ENCODE peak calls at places on chromosomes 2 and 18, in four cellular contexts. E is H1, V is HepG2, M is GM12878. X is an unnamed sample.

GRCh38 chr18:41992066-41992465 is 37.0 kb downstream of the PIK3C3 start:
- DNase-seq in V (no peak), M (peak; percentile 76), E (no peak), X (no peak)

GRCh38 chr2:233349005-233349998 is 5.0 kb upstream of the DGKD start:
- DNase-seq in M (no peak), E (no peak), V (peak; percentile 62), X (no peak)

GRCh38 chr2:160306985-160307384 is 106.9 kb upstream of the ITGB6 start:
- DNase-seq in M (no peak), V (no peak), E (no peak), X (no peak)

GRCh38 chr2:55581435-55581834 is 36.0 kb downstream of the PPP4R3B start:
- DNase-seq in M (no peak), V (peak; percentile 27), E (no peak), X (peak; percentile 5)

GRCh38 chr2:225274751-225275150 is 124.8 kb upstream of the NYAP2 start:
- DNase-seq in V (no peak), M (no peak), E (no peak), X (no peak)

GRCh38 chr2:69770193-69770702 is 28.3 kb downstream of the ANXA4 start:
- DNase-seq in E (no peak), M (no peak), V (peak; percentile 68), X (no peak)

GRCh38 chr2:180890781-180891180 is 89.6 kb upstream of the UBE2E3 start:
- DNase-seq in V (no peak), E (no peak), M (no peak), X (no peak)

GRCh38 chr2:109601693-109602250 is 12.0 kb downstream of the SEPTIN10 start:
- DNase-seq in V (no peak), E (no peak), M (no peak), X (no peak)

GRCh38 chr18:59696311-59697235 is 650 bp downstream of the CCBE1 start:
- DNase-seq in V (no peak), E (no peak), M (no peak), X (no peak)

GRCh38 chr2:226760412-226761194 is 39.0 kb downstream of the IRS1 start:
- DNase-seq in V (peak; percentile 90), E (no peak), M (no peak), X (no peak)

GRCh38 chr2:130967020-130967495 is 126.2 kb downstream of the FAM168B start:
- DNase-seq in E (no peak), V (no peak), M (no peak), X (peak; percentile 33)

GRCh38 chr18:9731380-9731779 is 23.3 kb downstream of the RAB31 start:
- DNase-seq in E (no peak), V (no peak), M (no peak), X (no peak)

DNA sequence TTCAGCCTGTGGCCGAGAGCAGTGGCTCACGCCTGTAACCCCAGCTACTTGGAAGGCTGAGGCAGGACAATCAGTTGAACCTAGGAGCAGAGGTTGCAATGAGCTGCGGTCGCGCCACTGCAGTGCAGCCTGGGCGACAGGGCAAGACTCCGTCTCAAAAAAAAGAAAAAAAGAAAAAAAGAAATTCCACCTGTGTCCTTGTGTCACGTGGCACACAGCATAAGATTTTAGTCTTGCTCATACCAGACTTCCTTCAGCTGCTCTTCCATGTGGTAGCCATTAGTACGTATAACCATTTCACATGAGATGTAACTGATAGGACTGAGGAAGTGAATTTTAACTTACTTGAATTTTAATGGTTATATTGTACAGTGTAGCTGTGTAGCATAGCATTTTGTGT is 4.0 kb downstream of the NOP58 start:
- DNase-seq in E (no peak), V (no peak), M (peak; percentile 17), X (no peak)
- TF ChIP-seq SUZ12 in E (no peak), V (no peak), M (no peak), X (no peak)

DNA sequence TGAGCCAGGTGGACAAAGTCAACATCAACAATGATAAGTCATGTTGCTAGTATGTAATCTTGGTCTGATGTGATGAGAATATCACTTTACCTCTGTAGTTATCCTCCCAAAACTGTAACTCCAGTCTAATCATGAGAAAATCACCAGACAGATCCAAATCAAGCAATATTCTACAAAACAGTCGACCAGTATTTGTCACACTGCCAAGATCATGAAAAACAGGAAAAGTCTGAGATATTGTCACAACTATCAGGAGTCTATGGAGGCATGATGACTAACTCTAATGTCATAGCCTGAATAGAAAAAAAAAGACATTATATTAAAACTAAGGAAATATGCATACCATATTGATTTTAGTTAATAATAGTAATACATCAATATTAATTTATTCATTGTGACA is 1883.3 kb upstream of the CELF4 start:
- DNase-seq in E (no peak), M (no peak), V (no peak), X (no peak)
- H3K4me3 ChIP-seq in E (no peak overlapping the region), M (no peak overlapping the region), V (no peak overlapping the region), X (no peak overlapping the region)

GRCh38 chr2:169258045-169258601 is 104.2 kb downstream of the LRP2 start:
- DNase-seq in E (no peak), M (no peak), V (no peak), X (no peak)
- TF ChIP-seq ZNF274 in E (no peak), M (no peak), V (no peak), X (no peak)

DNA sequence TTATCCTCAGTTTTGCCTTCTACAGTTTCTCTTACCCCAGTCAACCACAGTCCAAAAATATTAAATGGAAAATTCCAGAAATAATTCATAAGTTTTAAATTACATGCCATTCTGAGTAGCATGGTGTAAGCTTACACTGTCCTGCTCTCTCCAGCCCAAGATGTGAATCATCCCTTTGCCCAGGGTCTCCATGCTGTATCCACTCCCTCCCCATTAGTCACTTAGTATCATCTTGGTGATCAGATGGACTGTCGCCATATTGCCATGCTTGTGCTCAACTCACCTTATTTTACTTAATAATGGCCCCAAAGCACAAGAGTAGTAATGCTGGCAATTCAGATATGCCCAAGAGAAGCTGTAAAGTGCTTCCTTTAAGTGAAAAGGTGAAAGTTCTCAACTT is 18.5 kb upstream of the CCNT2 start:
- DNase-seq in V (no peak), E (no peak), M (no peak), X (no peak)
- TF ChIP-seq SUZ12 in V (no peak), E (no peak), M (no peak), X (no peak)

GRCh38 chr2:96764253-96764637 is 3.5 kb downstream of the CNNM4 start:
- DNase-seq in V (no peak), E (no peak), M (no peak), X (no peak)
- H3K4me3 ChIP-seq in V (peak overlapping the region; percentile 77), E (peak overlapping the region; percentile 51), M (peak overlapping the region; percentile 91), X (peak overlapping the region; percentile 81)

DNA sequence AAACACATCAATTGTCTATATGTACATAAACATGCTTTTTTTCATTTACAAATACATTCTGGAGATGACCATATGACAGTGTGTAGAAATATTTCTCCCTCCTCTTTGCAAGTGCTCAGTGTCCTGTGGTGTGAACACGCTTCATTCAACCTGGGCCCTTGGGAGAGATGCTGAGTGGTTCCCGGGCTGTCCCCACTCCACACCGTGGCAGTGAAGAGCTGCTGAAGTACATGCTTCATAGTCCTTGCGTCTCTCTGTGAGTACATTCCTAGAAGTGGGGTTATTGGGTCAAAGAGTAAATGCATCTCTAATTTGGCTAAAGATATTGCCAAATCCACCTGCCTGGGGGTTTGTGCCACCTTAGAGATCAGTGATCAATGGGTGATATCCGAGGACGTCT is 6.5 kb upstream of the GPR35 start:
- DNase-seq in M (no peak), E (no peak), V (no peak), X (no peak)
- TF ChIP-seq ZNF274 in M (no peak), E (no peak), V (no peak), X (no peak)

X was measured in NT2/D1.